ENCODE peak calls at places on chromosome 21, in seven cellular contexts. T is transverse colon, Z is endothelial cell of umbilical vein, S is HCT116, M is spleen, Y is K562, L is breast epithelium. W is an unnamed sample.
A peak's percentile ranks its signal among the peaks of the same experiment; 100 is the strongest.

GRCh38 chr21:40054403-40054802 is 187.2 kb downstream of the PCP4 start:
- DNase-seq in T (peak; percentile 68), Z (no peak), S (no peak), M (no peak), Y (no peak), L (peak; percentile 81), W (no peak)

GRCh38 chr21:39000496-39000895 is 182.8 kb downstream of the PSMG1 start:
- DNase-seq in T (no peak), Z (peak; percentile 73), S (no peak), M (no peak), Y (no peak), L (no peak), W (no peak)

GRCh38 chr21:39208624-39209333 is 25.5 kb upstream of the PSMG1 start:
- DNase-seq in T (peak; percentile 25), Z (no peak), S (no peak), M (no peak), Y (peak; percentile 67), L (no peak), W (no peak)

GRCh38 chr21:15441060-15441493 is 288.7 kb upstream of the USP25 start:
- DNase-seq in T (no peak), Z (no peak), S (no peak), M (no peak), Y (no peak), L (no peak), W (no peak)

GRCh38 chr21:31993826-31994791 is 121.3 kb downstream of the HUNK start:
- DNase-seq in T (no peak), Z (no peak), S (no peak), M (no peak), Y (no peak), L (no peak), W (no peak)

GRCh38 chr21:40120944-40121575 is 253.8 kb downstream of the PCP4 start:
- DNase-seq in T (no peak), Z (no peak), S (no peak), M (no peak), Y (peak; percentile 20), L (no peak), W (no peak)

GRCh38 chr21:17472592-17473271 is 40.1 kb upstream of the CXADR start:
- DNase-seq in T (peak; percentile 75), Z (no peak), S (no peak), M (no peak), Y (no peak), L (no peak), W (no peak)

GRCh38 chr21:34900376-34900775 is 148.7 kb downstream of the RUNX1 start:
- DNase-seq in T (no peak), Z (no peak), S (no peak), M (no peak), Y (no peak), L (no peak), W (no peak)

GRCh38 chr21:31873696-31874599 is 1.1 kb downstream of the HUNK start:
- DNase-seq in T (peak; percentile 68), Z (no peak), S (no peak), M (peak; percentile 78), Y (peak; percentile 71), L (no peak), W (no peak)

GRCh38 chr21:14321042-14321441 is 61.9 kb downstream of the HSPA13 start:
- DNase-seq in T (no peak), Z (no peak), S (no peak), M (no peak), Y (no peak), L (no peak), W (no peak)

GRCh38 chr21:40278345-40278744 is 411.1 kb downstream of the PCP4 start:
- DNase-seq in T (no peak), Z (no peak), S (no peak), M (no peak), Y (no peak), L (no peak), W (no peak)

GRCh38 chr21:29465528-29465927 is 166.8 kb downstream of the BACH1 start:
- DNase-seq in T (no peak), Z (no peak), S (no peak), M (no peak), Y (no peak), L (no peak), W (no peak)

GRCh38 chr21:35051287-35051818 is 2.3 kb upstream of the RUNX1 start:
- DNase-seq in T (peak; percentile 89), Z (peak; percentile 72), S (peak; percentile 80), M (peak; percentile 96), Y (peak; percentile 91), L (no peak), W (peak; percentile 92)

GRCh38 chr21:22575165-22575584 is 1577.0 kb downstream of the NCAM2 start:
- DNase-seq in T (no peak), Z (peak; percentile 93), S (no peak), M (no peak), Y (peak; percentile 16), L (no peak), W (no peak)

GRCh38 chr21:39822042-39822441 is 45.2 kb upstream of the PCP4 start:
- DNase-seq in T (no peak), Z (no peak), S (no peak), M (no peak), Y (no peak), L (no peak), W (no peak)

GRCh38 chr21:42974832-42975820 is 764 bp downstream of the PKNOX1 start:
- DNase-seq in T (peak; percentile 66), Z (peak; percentile 59), S (no peak), M (peak; percentile 93), Y (peak; percentile 90), L (peak; percentile 55), W (peak; percentile 83)
- TF ChIP-seq POLR2A in T (peak; percentile 20), Z (no peak), S (no peak), M (no peak), Y (peak; percentile 63), L (no peak), W (no peak)

GRCh38 chr21:36323032-36323431 is 3.0 kb downstream of the MORC3 start:
- DNase-seq in T (no peak), Z (peak; percentile 11), S (no peak), M (no peak), Y (peak; percentile 20), L (no peak), W (no peak)

GRCh38 chr21:36319767-36320420 is at the start of gene MORC3:
- DNase-seq in T (peak; percentile 98), Z (peak; percentile 100), S (peak; percentile 96), M (peak; percentile 99), Y (peak; percentile 99), L (peak; percentile 98), W (peak; percentile 98)

GRCh38 chr21:36320421-36321324 is 676 bp downstream of the MORC3 start:
- DNase-seq in T (peak; percentile 71), Z (peak; percentile 84), S (peak; percentile 28), M (peak; percentile 94), Y (peak; percentile 79), L (peak; percentile 70), W (peak; percentile 88)

GRCh38 chr21:36322083-36322424 is 2.1 kb downstream of the MORC3 start:
- DNase-seq in T (no peak), Z (no peak), S (no peak), M (no peak), Y (no peak), L (no peak), W (no peak)

GRCh38 chr21:36321325-36322082 is 1.5 kb downstream of the MORC3 start:
- DNase-seq in T (no peak), Z (peak; percentile 78), S (no peak), M (peak; percentile 22), Y (peak; percentile 69), L (no peak), W (no peak)
- H3K27ac ChIP-seq in T (peak overlapping the region; percentile 100), Z (peak overlapping the region; percentile 83), S (peak overlapping the region; percentile 91), M (peak overlapping the region; percentile 97), Y (peak overlapping the region; percentile 97), L (peak overlapping the region; percentile 99), W (peak overlapping the region; percentile 100)

DNA sequence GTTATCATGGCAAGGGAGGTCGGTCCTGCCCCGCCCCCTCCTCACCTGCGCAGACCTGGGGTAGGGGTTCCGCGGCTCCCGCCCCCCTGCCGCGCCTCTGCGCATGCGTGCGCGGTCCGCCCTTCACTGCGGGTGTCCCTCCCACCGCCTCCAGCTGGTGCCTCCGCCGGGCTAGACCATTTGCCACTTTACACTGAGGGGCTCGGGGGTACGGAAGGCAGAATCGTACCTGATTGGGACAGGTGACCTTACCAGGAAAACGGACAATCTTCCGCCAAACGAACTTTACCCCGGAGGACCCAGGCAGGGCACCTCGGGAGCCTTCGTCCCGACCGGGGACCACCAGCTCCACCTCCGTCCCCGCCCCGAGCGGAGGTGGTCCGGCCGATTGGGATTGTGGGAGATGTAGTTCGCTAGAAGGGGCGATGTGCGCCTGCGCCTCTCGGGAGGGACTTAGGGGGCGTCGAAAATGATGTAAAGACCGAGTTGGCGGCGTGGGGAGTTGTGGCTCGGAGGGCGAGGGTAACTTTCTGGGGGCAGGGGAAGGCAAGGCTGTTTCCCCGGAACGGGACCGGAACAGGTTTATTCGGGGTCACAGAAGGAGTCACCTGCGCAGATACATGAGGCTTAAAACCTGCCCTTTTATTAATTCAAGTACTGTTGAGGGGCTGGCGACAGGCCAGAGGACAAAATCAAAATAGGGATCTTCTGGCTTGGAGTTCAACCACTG is at the start of gene DNAJC28:
- DNase-seq in T (peak; percentile 95), Z (peak; percentile 96), S (peak; percentile 85), M (peak; percentile 96), Y (peak; percentile 98), L (peak; percentile 88), W (peak; percentile 96)
- TF ChIP-seq POLR2AphosphoS5 in T (peak; percentile 80), Z (no peak), S (peak; percentile 59), M (peak; percentile 90), Y (peak; percentile 67), L (peak; percentile 70), W (peak; percentile 59)

GRCh38 chr21:42088148-42088547 is 17.0 kb downstream of the UMODL1 start:
- DNase-seq in T (no peak), Z (no peak), S (no peak), M (peak; percentile 63), Y (no peak), L (no peak), W (no peak)
- TF ChIP-seq POLR2A in T (no peak), Z (no peak), S (no peak), M (no peak), Y (no peak), L (no peak), W (no peak)

W was measured in suprapubic skin.